ENCODE peak calls at places on chromosomes 2 and 18, in four cellular contexts. S is A673, V is lower leg skin, T is cardiac muscle cell. W is an unnamed sample.

GRCh38 chr2:219296631-219297391 is 12.4 kb downstream of the PTPRN start:
- DNase-seq in T (no peak), V (peak), S (no peak), W (no peak)

GRCh38 chr18:78566720-78567119 is 412.9 kb upstream of the SALL3 start:
- DNase-seq in V (peak), T (no peak), S (no peak), W (no peak)

GRCh38 chr18:31102020-31102684 is at the start of gene DSC2:
- DNase-seq in T (no peak), S (no peak), V (peak), W (no peak)

GRCh38 chr18:43757273-43757672 is 480.0 kb upstream of the SYT4 start:
- DNase-seq in V (no peak), T (no peak), S (no peak), W (peak)

GRCh38 chr2:225120175-225120574 is 77.9 kb upstream of the DOCK10 start:
- DNase-seq in T (no peak), V (no peak), S (peak), W (peak)

GRCh38 chr2:103788875-103789715 is 1027.3 kb downstream of the TMEM182 start:
- DNase-seq in V (no peak), T (no peak), S (peak), W (peak)

GRCh38 chr2:144950874-144951560 is 431.1 kb upstream of the ZEB2 start:
- DNase-seq in T (peak), V (no peak), S (peak), W (peak)

GRCh38 chr18:63099026-63099840 is 220.3 kb downstream of the BCL2 start:
- DNase-seq in V (no peak), T (no peak), S (no peak), W (no peak)

GRCh38 chr2:54106631-54107454 is 8.6 kb upstream of the ACYP2 start:
- DNase-seq in T (peak), S (peak), V (no peak), W (peak)

GRCh38 chr18:21038201-21038600 is 73.4 kb downstream of the ROCK1 start:
- DNase-seq in S (peak), T (no peak), V (no peak), W (no peak)

GRCh38 chr2:173982918-173983317 is 17.7 kb upstream of the SP3 start:
- DNase-seq in S (no peak), T (peak), V (no peak), W (peak)

GRCh38 chr2:230691005-230691647 is 21.5 kb upstream of the CAB39 start:
- DNase-seq in V (peak), T (peak), S (no peak), W (peak)

GRCh38 chr2:174797792-174798276 is 33.6 kb upstream of the CHRNA1 start:
- DNase-seq in S (no peak), V (no peak), T (no peak), W (peak)

GRCh38 chr2:64063924-64064331 is 44.7 kb upstream of the VPS54 start:
- DNase-seq in S (peak), V (no peak), T (peak), W (peak)

GRCh38 chr18:78517328-78517727 is 462.3 kb upstream of the SALL3 start:
- DNase-seq in S (no peak), V (peak), T (no peak), W (no peak)

GRCh38 chr2:101843048-101843447 is 145.5 kb downstream of the MAP4K4 start:
- DNase-seq in V (no peak), S (no peak), T (no peak), W (peak)

GRCh38 chr2:238636269-238637073 is 209.7 kb downstream of the ASB1 start:
- DNase-seq in T (no peak), V (peak), S (peak), W (peak)

GRCh38 chr18:13603304-13604019 is 122.9 kb downstream of the FAM210A start:
- DNase-seq in T (no peak), S (no peak), V (peak), W (no peak)

GRCh38 chr2:45953376-45954050 is 302.0 kb downstream of the PRKCE start:
- DNase-seq in T (no peak), S (no peak), V (no peak), W (no peak)

GRCh38 chr2:23460983-23461382 is 76.0 kb downstream of the KLHL29 start:
- DNase-seq in T (no peak), S (no peak), V (peak), W (no peak)

GRCh38 chr2:47052847-47053246 is 102.3 kb downstream of the STPG4 start:
- DNase-seq in V (no peak), T (no peak), S (no peak), W (no peak)

GRCh38 chr2:54641988-54642387 is 81.5 kb upstream of the EML6 start:
- DNase-seq in S (no peak), T (no peak), V (no peak), W (no peak)

GRCh38 chr2:15747172-15747550 is 155.5 kb downstream of the DDX1 start:
- DNase-seq in T (no peak), V (peak), S (no peak), W (no peak)

GRCh38 chr2:74261204-74261864 is 62.9 kb downstream of the MTHFD2 start:
- DNase-seq in S (peak), V (no peak), T (peak), W (peak)

GRCh38 chr2:188410504-188411235 is 119.0 kb downstream of the GULP1 start:
- DNase-seq in S (no peak), V (no peak), T (peak), W (peak)

DNA sequence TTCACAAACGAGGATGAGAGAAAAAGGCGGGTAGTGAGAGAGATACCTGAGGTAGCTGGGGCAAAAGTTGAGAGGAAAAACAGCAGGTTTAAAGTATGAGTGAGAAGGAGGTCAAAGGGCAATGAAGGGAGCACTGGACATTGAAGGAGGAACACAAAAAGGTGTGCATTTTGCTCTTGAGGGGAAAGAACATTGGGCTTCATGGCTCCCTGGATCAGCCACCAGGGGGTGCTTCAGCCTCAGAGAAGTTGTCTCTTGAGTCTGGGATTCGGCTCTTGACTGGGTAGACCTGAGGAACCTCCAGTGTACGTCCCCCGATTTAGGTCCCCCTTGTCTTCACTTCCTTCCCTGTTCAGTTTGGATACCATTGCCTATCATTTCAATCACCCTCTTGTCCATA is 128.5 kb downstream of the RAPGEF4 start:
- DNase-seq in V (no peak), S (peak), T (peak), W (peak)
- TF ChIP-seq CTCF in V (no peak), S (peak), T (peak), W (peak)

DNA sequence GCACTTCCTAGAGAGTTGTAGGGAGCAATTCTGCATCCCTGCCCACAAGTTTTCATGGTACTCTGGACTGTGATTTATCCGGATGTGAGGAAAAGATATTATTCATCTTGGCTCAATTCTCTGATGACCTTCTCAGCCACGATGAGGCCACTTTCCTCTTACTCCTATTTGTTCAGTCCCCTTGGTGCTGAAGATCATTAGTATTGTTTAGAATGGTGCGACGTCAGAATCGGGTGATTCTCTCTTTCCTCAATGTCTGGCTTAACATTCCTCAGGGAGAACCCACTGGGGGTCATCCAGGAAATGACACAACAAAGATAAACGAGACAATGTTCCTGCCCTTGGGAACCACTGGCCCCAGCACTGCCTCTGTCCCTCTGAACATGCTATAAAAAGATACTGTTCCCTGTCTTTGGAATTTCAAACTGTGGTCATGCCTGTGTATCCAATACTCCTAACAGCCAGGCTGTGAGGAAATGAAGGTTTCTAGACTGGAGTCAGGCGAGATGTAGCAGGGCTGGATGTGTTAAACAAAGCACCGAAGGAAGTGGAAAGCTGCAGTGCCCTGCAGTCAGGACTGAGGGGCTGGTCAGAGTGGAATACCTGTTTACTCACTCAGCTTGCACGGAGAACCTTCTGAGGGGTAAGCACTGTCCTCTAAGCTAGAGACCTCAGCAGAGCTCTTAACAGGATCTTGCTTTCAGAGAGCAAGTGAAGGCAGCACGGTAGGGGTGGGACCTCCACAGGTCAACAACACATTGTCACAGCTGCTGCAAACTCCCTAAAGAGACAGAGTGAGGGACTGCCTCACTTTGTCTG is 12.9 kb upstream of the GLI2 start:
- DNase-seq in T (peak), S (no peak), V (peak), W (peak)
- H3K4me3 ChIP-seq in T (no peak), S (no peak), V (no peak), W (no peak)

DNA sequence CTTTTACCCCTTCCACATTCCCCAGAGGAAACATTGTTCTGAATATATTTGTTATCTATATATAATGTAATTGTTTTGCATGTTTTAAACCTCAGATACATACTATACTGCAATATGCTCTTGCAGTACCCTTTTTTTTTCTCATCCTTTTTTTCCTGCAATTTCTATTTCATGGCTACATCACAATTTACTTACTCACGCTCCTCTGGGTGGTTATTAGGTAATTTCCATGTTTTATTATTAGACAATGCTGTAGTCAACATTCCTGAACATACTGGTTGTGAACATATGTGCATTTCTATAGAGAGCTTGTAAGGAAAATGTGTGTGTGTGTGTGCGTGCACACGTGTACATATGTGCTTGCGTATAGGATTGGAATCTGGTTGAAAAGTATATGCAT is 22.2 kb downstream of the NCOA1 start:
- DNase-seq in T (peak), V (no peak), S (no peak), W (peak)
- TF ChIP-seq CTCF in T (no peak), V (no peak), S (no peak), W (no peak)

DNA sequence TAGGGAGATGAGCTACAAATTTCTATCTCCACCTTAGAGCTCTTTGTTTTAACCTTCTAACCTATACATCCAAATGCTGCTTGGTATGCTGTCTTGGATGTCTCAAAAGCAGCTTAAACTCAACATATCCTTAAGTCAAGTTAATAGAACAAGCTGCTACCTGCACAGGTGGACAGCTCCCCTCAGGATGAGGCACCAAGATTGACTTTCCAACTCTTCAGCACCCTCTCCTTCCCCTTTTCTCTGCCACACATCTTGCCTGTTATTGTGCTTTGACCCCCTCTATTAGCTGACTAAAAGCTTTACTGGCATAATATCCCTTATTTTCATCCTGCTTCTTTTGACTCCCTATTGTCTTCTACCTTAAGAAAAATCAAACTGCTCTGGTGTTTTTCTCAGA is 448.1 kb upstream of the MEX3C start:
- DNase-seq in V (no peak), T (no peak), S (no peak), W (no peak)
- H3K4me3 ChIP-seq in V (no peak), T (no peak), S (no peak), W (no peak)

GRCh38 chr2:19746611-19747309 is 155.0 kb downstream of the TTC32 start:
- DNase-seq in V (peak), S (peak), T (peak), W (peak)
- TF ChIP-seq CTCF in V (no peak), S (peak), T (peak), W (peak)

DNA sequence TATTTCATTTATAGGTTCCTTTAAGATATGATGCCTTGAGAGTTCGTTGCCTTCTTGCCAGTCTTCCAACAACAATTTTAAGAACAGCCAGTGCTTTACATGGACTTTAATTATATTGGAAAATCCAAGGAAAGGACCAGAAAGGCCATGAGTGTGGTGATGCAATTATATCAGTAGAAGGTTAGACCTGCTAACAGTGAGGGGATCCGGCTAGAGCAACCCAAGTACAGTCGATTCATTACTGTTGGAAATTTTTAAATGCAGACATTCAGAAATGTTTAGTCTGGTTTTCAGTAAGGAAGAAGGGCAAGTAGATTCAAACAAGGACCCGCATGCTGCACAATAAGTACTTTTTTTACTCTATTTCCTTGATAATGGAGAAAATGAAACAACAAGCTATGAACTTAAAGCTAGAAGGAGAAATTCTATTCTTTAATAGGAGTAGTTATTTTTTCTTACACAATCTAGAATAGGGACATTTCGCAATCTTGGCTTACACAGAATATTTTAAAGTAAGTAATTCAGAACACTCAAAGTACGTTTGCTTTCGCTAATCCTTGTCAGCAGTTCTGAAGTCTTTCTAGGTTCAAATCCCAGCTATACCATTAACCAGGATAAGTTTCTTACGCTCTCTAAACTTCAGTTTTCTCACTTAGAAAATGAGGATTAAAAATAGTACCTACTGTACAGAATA is 405.5 kb downstream of the MEIS1 start:
- DNase-seq in V (no peak), S (peak), T (peak), W (peak)
- H3K4me3 ChIP-seq in V (no peak), S (no peak), T (no peak), W (no peak)

GRCh38 chr2:12064153-12064552 is 317.7 kb downstream of the LPIN1 start:
- DNase-seq in T (no peak), S (no peak), V (no peak), W (no peak)
- TF ChIP-seq CTCF in T (no peak), S (no peak), V (no peak), W (no peak)